ENCODE peak calls at places on chromosomes 3 and 15, in four cellular contexts. Q, G, E and W are unnamed samples.

GRCh38 chr3:147924755-147925154 is 515.6 kb downstream of the ZIC1 start:
- DNase-seq in Q (no peak), G (no peak), E (no peak), W (no peak)

GRCh38 chr3:192825657-192826200 is 91.9 kb downstream of the MB21D2 start:
- DNase-seq in Q (no peak), G (no peak), E (no peak), W (no peak)

GRCh38 chr3:26236991-26237682 is 385.4 kb upstream of the LRRC3B start:
- DNase-seq in G (no peak), E (no peak), Q (no peak), W (no peak)

GRCh38 chr3:53671192-53672021 is 174.8 kb downstream of the CHDH start:
- DNase-seq in G (no peak), E (no peak), Q (no peak), W (no peak)

GRCh38 chr15:67839358-67839928 is 402 bp downstream of the RNU6-1 start:
- DNase-seq in Q (no peak), G (no peak), E (peak; percentile 55), W (no peak)

GRCh38 chr3:13027154-13027553 is 46.1 kb downstream of the IQSEC1 start:
- DNase-seq in G (no peak), Q (no peak), E (peak; percentile 75), W (no peak)

GRCh38 chr3:71010731-71011455 is 572.6 kb downstream of the FOXP1 start:
- DNase-seq in E (no peak), Q (no peak), G (peak; percentile 20), W (no peak)

GRCh38 chr15:78455749-78456148 is 17.7 kb downstream of the IREB2 start:
- DNase-seq in Q (no peak), E (peak; percentile 31), G (no peak), W (no peak)

GRCh38 chr3:27559835-27560234 is 75.7 kb upstream of the SLC4A7 start:
- DNase-seq in Q (no peak), E (no peak), G (no peak), W (no peak)

GRCh38 chr3:67876261-67876660 is 221.8 kb upstream of the SUCLG2 start:
- DNase-seq in Q (no peak), G (no peak), E (no peak), W (no peak)

GRCh38 chr15:66007663-66008262 is 138.5 kb downstream of the RAB11A start:
- DNase-seq in Q (no peak), E (no peak), G (peak; percentile 9), W (no peak)

GRCh38 chr3:52532838-52533622 is 627 bp downstream of the NT5DC2 start:
- DNase-seq in E (no peak), G (no peak), Q (peak; percentile 57), W (peak; percentile 65)

GRCh38 chr15:23912191-23912590 is 225.1 kb upstream of the NDN start:
- DNase-seq in Q (no peak), E (no peak), G (no peak), W (no peak)

GRCh38 chr3:43960448-43960840 is 269.7 kb downstream of the ABHD5 start:
- DNase-seq in E (peak; percentile 50), Q (no peak), G (no peak), W (no peak)

GRCh38 chr3:82883072-82883471 is 1121.6 kb upstream of the GBE1 start:
- DNase-seq in Q (no peak), G (no peak), E (no peak), W (no peak)

GRCh38 chr3:39671116-39671515 is 138.3 kb upstream of the MYRIP start:
- DNase-seq in E (no peak), Q (no peak), G (no peak), W (no peak)

GRCh38 chr3:85760342-85760741 is 801.6 kb downstream of the CADM2 start:
- DNase-seq in E (no peak), G (no peak), Q (no peak), W (no peak)

GRCh38 chr3:57383838-57384237 is 91.4 kb upstream of the ASB14 start:
- DNase-seq in E (no peak), G (no peak), Q (no peak), W (no peak)

GRCh38 chr3:27479816-27480543 is 4.2 kb downstream of the SLC4A7 start:
- DNase-seq in G (no peak), Q (no peak), E (no peak), W (no peak)

GRCh38 chr3:109572298-109572697 is 235.0 kb upstream of the DPPA4 start:
- DNase-seq in Q (no peak), E (no peak), G (no peak), W (no peak)
- TF ChIP-seq POLR2A in Q (no peak), E (no peak), G (no peak), W (no peak)

DNA sequence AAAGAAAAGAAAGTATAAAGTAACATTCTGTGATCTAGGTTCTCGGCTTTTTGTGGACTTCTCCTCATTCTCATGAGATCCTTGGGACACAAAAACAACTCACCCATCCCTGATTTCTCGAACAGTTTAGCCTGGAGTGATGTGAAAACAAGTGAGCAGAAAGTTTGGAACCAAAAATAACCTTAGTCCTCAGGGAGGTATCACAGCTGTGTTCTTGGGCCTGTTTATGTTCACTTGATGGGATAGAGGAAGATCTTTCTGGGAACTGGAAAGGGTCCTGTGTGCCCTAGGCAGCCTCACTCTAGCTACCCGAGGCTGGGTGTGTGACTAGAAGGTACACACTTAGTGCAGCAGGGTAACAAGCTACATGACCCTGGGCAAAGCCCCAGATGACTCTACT is 308.8 kb upstream of the PDZRN3 start:
- DNase-seq in G (no peak), Q (no peak), E (no peak), W (no peak)
- TF ChIP-seq TAF1 in G (no peak), Q (no peak), E (no peak), W (no peak)

GRCh38 chr3:185253645-185254410 is at the start of gene EHHADH:
- DNase-seq in E (peak; percentile 82), G (no peak), Q (peak; percentile 68), W (peak; percentile 63)

GRCh38 chr3:185254799-185255198 is 950 bp upstream of the EHHADH start:
- DNase-seq in E (no peak), G (no peak), Q (no peak), W (no peak)

GRCh38 chr3:185250247-185250646 is 3.6 kb downstream of the EHHADH start:
- DNase-seq in G (no peak), Q (no peak), E (no peak), W (no peak)

DNA sequence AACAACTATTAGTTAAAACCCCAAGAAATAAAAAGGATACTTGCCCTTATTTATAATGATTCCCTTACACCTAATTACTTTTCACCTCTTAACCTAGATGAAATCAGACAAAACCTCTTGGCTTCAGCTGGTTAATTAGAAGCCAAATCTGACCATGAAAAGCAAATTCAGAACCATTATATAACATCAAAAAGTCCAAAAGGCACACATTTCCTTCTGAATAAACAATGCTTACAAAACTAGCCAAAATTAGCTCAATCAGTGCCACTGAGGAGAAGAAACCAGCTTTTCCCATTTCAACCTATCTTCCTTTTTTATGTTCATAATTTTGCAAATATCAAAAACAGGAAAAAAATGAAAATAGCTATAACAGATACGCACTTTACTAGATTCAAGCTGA is 3.2 kb downstream of the EHHADH start:
- DNase-seq in E (no peak), Q (no peak), G (no peak), W (no peak)
- TF ChIP-seq POLR2AphosphoS5 in E (no peak), Q (no peak), G (no peak), W (no peak)

GRCh38 chr15:88467073-88467934 is at the start of the genes MRPL46 and MRPS11:
- DNase-seq in G (peak; percentile 80), E (peak; percentile 94), Q (peak; percentile 75), W (peak; percentile 71)
- TF ChIP-seq POLR2A in G (peak; percentile 90), E (peak; percentile 87), Q (peak; percentile 89), W (peak; percentile 89)

DNA sequence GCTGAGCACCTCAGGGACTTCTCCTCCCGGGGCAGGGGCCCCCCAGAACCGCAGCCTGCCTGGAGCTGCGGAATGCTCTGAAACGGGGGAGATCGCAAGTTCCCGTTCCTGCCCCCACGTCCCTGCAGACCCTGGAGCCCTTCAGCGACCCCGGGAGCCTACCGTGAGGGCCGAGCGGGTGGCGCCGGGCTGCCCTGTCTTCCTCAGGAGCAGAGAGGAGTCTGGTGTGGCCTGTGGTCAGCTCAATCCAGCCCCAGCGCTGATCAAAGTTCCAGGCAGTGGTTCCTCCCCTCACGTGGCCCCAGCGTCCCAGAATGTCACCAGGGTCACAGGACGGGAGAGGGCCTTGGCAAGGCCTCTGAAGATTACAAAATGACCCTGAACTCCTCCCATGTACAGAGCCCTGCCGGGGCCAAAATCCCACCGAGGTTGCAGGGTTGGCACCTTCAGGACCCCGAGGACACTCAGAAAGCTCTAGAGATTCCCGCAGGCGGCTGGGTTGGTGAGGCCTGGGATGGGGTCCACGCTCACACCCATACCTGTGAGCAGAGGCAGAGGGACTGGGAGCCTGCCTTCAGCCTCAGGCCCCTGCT is at the start of gene CPN2:
- DNase-seq in E (no peak), Q (no peak), G (no peak), W (no peak)
- TF ChIP-seq TAF1 in E (no peak), Q (no peak), G (no peak), W (no peak)

GRCh38 chr3:139586420-139587017 is 47.0 kb upstream of the RBP1 start:
- DNase-seq in G (peak; percentile 20), Q (peak; percentile 19), E (no peak), W (no peak)
- TF ChIP-seq POLR2AphosphoS5 in G (no peak), Q (no peak), E (no peak), W (no peak)